ENCODE peak calls at places on chromosomes 6 and 20, in four cellular contexts. Q, W, I and O are unnamed samples.

GRCh38 chr6:16596890-16597331 is 164.3 kb downstream of the ATXN1 start:
- DNase-seq in Q (no peak), I (no peak), W (peak; percentile 37), O (peak; percentile 11)

GRCh38 chr20:10288954-10289646 is 70.5 kb downstream of the SNAP25 start:
- DNase-seq in I (no peak), W (no peak), Q (no peak), O (no peak)

GRCh38 chr6:45421700-45422540 is 44.2 kb upstream of the SUPT3H start:
- DNase-seq in Q (peak; percentile 67), I (peak; percentile 71), W (peak; percentile 52), O (peak; percentile 55)

GRCh38 chr6:162942860-162943259 is 215.1 kb downstream of the PACRG start:
- DNase-seq in W (no peak), Q (peak; percentile 61), I (no peak), O (no peak)

GRCh38 chr6:11277275-11278206 is 45.1 kb upstream of the NEDD9 start:
- DNase-seq in I (no peak), Q (peak; percentile 82), W (peak; percentile 60), O (no peak)

GRCh38 chr20:32484221-32485125 is 100.7 kb downstream of the NOL4L start:
- DNase-seq in I (peak; percentile 68), W (peak; percentile 66), Q (no peak), O (peak; percentile 41)

GRCh38 chr6:63066053-63066704 is 145.1 kb upstream of the FKBP1C start:
- DNase-seq in I (no peak), Q (no peak), W (no peak), O (peak; percentile 38)

GRCh38 chr20:62906209-62906608 is 20.1 kb downstream of the DIDO1 start:
- DNase-seq in Q (no peak), I (no peak), W (no peak), O (no peak)

GRCh38 chr20:24948939-24949679 is at the start of gene CST7:
- DNase-seq in Q (no peak), W (peak; percentile 18), I (no peak), O (no peak)

GRCh38 chr6:4607026-4607704 is 169.0 kb upstream of the CDYL start:
- DNase-seq in Q (peak; percentile 89), I (no peak), W (no peak), O (peak; percentile 91)

GRCh38 chr6:14025160-14025559 is 92.4 kb upstream of the CD83 start:
- DNase-seq in W (no peak), Q (no peak), I (no peak), O (no peak)

GRCh38 chr6:129866256-129866655 is 5.1 kb upstream of the TMEM244 start:
- DNase-seq in Q (no peak), W (no peak), I (no peak), O (no peak)

GRCh38 chr6:35568967-35569606 is 56.4 kb upstream of the TULP1 start:
- DNase-seq in W (peak; percentile 71), Q (no peak), I (peak; percentile 83), O (no peak)

GRCh38 chr6:71197770-71198169 is 90.8 kb upstream of the OGFRL1 start:
- DNase-seq in I (no peak), Q (peak; percentile 81), W (no peak), O (no peak)

GRCh38 chr6:53524455-53524815 is 20.5 kb downstream of the GCLC start:
- DNase-seq in W (no peak), Q (peak; percentile 72), I (no peak), O (peak; percentile 33)

GRCh38 chr20:50567860-50568548 is 57.8 kb downstream of the PTPN1 start:
- DNase-seq in I (no peak), W (peak; percentile 25), Q (no peak), O (peak; percentile 92)

GRCh38 chr6:134628154-134628553 is 310.2 kb upstream of the SGK1 start:
- DNase-seq in I (no peak), W (no peak), Q (no peak), O (no peak)

GRCh38 chr20:17660667-17661066 is 21.4 kb downstream of the RRBP1 start:
- DNase-seq in Q (no peak), W (no peak), I (no peak), O (no peak)

GRCh38 chr6:1404066-1404712 is 14.8 kb downstream of the FOXF2 start:
- DNase-seq in I (no peak), Q (peak; percentile 76), W (no peak), O (no peak)

GRCh38 chr6:92043782-92044181 is 1375.6 kb downstream of the EPHA7 start:
- DNase-seq in W (no peak), Q (no peak), I (no peak), O (no peak)

GRCh38 chr6:129853996-129854711 is 7.0 kb downstream of the TMEM244 start:
- DNase-seq in I (no peak), W (no peak), Q (peak; percentile 87), O (no peak)

GRCh38 chr6:35258858-35259193 is 709 bp upstream of the ZNF76 start:
- DNase-seq in Q (peak; percentile 59), W (no peak), I (no peak), O (no peak)

GRCh38 chr6:16320533-16321340 is 82.3 kb downstream of the GMPR start:
- DNase-seq in I (no peak), Q (peak; percentile 91), W (no peak), O (no peak)

GRCh38 chr20:22402990-22403859 is 181.1 kb downstream of the FOXA2 start:
- DNase-seq in W (no peak), I (no peak), Q (no peak), O (no peak)

GRCh38 chr6:170048615-170049256 is 242.1 kb downstream of the DLL1 start:
- DNase-seq in Q (peak; percentile 33), W (no peak), I (no peak), O (peak; percentile 39)

GRCh38 chr6:28003059-28003458 is 46.0 kb downstream of the OR2B6 start:
- DNase-seq in Q (no peak), W (no peak), I (no peak), O (no peak)

GRCh38 chr6:168145747-168146596 is 67.0 kb upstream of the FRMD1 start:
- DNase-seq in W (peak; percentile 14), I (peak; percentile 26), Q (no peak), O (no peak)

GRCh38 chr20:36532388-36532787 is 8.9 kb upstream of the MYL9 start:
- DNase-seq in Q (no peak), W (no peak), I (no peak), O (no peak)

GRCh38 chr6:138654715-138655634 is 118.6 kb upstream of the CCDC28A start:
- DNase-seq in Q (peak; percentile 15), W (no peak), I (no peak), O (no peak)

GRCh38 chr6:132511159-132511835 is 1.6 kb downstream of the STX7 start:
- DNase-seq in I (no peak), W (no peak), Q (no peak), O (no peak)

GRCh38 chr6:137413482-137413881 is 80.7 kb downstream of the OLIG3 start:
- DNase-seq in I (no peak), W (no peak), Q (no peak), O (no peak)

GRCh38 chr20:60718743-60719142 is 533.3 kb upstream of the CDH4 start:
- DNase-seq in Q (no peak), I (peak; percentile 79), W (peak; percentile 77), O (no peak)

DNA sequence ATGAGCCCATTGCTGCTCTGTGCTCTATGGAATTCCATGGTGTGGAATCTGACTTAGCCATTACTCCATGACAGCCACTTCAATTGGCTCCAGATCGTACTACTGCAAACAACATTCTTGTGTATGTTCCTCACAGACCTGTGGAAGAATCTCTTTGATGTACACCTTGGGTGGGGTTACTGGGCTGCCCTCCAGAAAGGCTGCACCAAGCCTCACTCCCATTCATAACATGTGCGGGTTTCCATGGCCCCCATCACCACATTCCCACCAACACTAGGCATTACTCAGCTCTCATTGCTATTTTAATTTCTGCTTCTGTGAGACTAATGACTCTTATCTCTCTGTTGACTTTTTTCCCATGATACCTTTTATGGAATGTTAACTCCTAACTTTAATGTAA is 979.0 kb downstream of the KIF16B start:
- DNase-seq in W (no peak), I (no peak), Q (no peak), O (peak; percentile 59)
- H2BK120ac ChIP-seq in W (no peak overlapping the region), I (no peak overlapping the region), Q (no peak overlapping the region), O (no peak overlapping the region)

DNA sequence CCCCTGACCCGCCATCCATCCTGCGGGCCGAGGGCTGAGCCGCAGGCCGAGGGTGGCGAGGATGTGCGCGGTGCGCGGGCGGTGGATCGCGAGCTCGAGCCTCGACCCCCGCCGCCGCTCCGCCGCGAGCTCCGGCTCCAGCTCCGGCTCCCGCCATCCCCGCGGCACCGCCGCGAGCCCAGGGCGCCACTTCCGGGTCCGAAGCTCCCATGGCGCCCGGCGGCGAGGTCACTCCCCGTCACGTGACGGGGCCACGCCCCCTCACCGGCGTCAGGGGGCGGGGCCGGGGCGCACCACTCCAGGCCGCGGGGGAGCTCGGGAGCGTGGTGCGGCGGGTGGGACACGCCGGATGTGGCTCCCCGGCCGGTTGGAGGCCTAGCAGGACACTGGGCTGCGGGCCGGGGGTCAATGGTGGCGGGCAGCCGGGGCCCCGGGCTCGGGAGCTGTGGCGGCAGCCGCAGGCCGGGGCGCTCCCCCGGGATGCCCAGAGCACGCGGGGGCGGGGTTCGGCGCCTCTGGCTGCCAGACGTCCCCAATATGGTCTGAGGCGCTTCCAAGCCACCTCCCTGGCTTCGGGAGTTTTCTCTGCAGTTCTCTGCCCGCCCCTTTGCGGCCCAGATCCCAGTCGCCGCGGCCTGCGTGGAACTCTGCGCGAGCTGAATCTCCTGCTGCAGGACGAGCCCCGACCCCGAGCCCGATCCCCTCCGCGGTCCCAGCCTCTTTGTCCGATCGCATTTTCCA is at the start of gene MTCH1:
- DNase-seq in Q (peak; percentile 86), W (peak; percentile 84), I (peak; percentile 95), O (peak; percentile 97)
- H2BK120ac ChIP-seq in Q (peak within 1 kb of the TSS; percentile 78), W (peak within 1 kb of the TSS; percentile 65), I (peak within 1 kb of the TSS; percentile 43), O (peak within 1 kb of the TSS; percentile 65)

DNA sequence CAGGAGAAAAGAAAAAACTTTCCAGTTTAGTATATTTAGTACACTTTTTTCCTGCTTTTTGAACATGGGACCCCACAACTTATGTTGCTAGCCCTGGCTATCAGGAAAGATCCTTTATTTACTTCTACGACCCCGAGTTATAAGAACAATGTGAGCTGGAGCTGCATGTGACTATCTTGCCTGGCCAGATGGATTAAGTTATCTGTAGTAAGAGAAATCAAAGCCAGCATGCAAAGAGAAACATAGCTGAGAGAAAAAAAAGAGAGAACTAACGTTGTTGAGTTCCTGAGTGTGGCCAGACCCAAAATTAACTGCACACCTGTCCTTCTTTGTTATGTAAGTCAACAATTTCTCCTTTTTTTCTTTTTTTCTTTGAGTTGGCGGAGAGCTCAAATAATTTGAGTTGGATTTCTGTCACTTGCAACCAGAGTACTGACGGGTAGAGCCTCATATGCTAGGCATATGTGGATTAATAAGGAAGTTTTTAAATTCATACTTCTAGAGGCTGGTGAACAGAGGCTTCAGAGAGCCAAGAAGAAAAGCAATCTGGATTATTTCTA is 219.5 kb downstream of the HACE1 start:
- DNase-seq in W (no peak), I (no peak), Q (no peak), O (no peak)
- H2BK120ac ChIP-seq in W (no peak overlapping the region), I (no peak overlapping the region), Q (no peak overlapping the region), O (no peak overlapping the region)

DNA sequence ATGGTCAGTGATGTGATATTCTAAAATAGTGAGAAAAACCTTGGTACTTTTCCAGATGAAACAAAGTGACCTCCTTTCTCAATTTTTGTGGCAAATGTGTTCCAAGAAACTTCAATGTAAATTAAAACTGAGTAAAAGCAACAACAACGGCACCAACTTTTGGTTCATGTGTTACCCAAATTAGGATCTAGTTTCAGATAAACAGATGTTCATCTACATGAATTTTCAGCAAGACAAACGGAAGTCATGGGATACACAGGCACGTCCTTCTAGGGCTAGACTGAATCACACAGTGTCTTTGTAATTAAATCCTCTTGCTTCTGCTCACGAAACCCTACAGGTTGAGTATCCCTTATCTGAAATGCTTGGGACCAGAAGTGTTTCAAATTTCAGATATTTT is 915.2 kb downstream of the TFAP2A start:
- DNase-seq in W (no peak), Q (no peak), I (no peak), O (no peak)
- H2BK120ac ChIP-seq in W (no peak overlapping the region), Q (no peak overlapping the region), I (no peak overlapping the region), O (no peak overlapping the region)